ENCODE peak calls at places on chromosome 12, in nine cellular contexts. X, Z, V, F, I, J, N, H and L are unnamed samples.
A peak's percentile ranks its signal among the peaks of the same experiment; 100 is the strongest.

GRCh38 chr12:120800665-120801064 is 75.0 kb downstream of the ACADS start:
- DNase-seq in X (no peak), Z (no peak), V (no peak), F (no peak), I (no peak), J (no peak), N (no peak), H (peak; percentile 33), L (no peak)

GRCh38 chr12:113295846-113296556 is 38.9 kb downstream of the SLC8B1 start:
- DNase-seq in X (no peak), Z (no peak), V (no peak), F (no peak), I (no peak), J (no peak), N (no peak), H (no peak), L (no peak)

GRCh38 chr12:124592050-124592449 is 24.6 kb upstream of the NCOR2 start:
- DNase-seq in X (peak; percentile 52), Z (no peak), V (no peak), F (no peak), I (no peak), J (no peak), N (peak; percentile 79), H (no peak), L (no peak)

GRCh38 chr12:69074559-69075349 is 141.8 kb upstream of the CPM start:
- DNase-seq in X (no peak), Z (no peak), V (no peak), F (no peak), I (no peak), J (no peak), N (no peak), H (no peak), L (no peak)

GRCh38 chr12:91432079-91432478 is 249.5 kb upstream of the DCN start:
- DNase-seq in X (no peak), Z (no peak), V (no peak), F (no peak), I (no peak), J (no peak), N (peak; percentile 61), H (no peak), L (no peak)

GRCh38 chr12:25151476-25151875 is 43.5 kb downstream of the DNAI7 start:
- DNase-seq in X (peak; percentile 48), Z (no peak), V (no peak), F (no peak), I (peak; percentile 11), J (no peak), N (peak; percentile 98), H (no peak), L (peak; percentile 29)

GRCh38 chr12:59904874-59905521 is 309.2 kb downstream of the SLC16A7 start:
- DNase-seq in X (no peak), Z (no peak), V (no peak), F (no peak), I (no peak), J (no peak), N (peak; percentile 81), H (no peak), L (no peak)

GRCh38 chr12:93741741-93742085 is 64.5 kb downstream of the CRADD start:
- DNase-seq in X (peak; percentile 29), Z (no peak), V (no peak), F (peak; percentile 45), I (no peak), J (no peak), N (peak; percentile 26), H (no peak), L (peak; percentile 27)

GRCh38 chr12:124305136-124305535 is 10.2 kb downstream of the RFLNA start:
- DNase-seq in X (no peak), Z (no peak), V (no peak), F (no peak), I (no peak), J (no peak), N (no peak), H (no peak), L (peak; percentile 2)

GRCh38 chr12:104701756-104702155 is 245.0 kb downstream of the CHST11 start:
- DNase-seq in X (no peak), Z (no peak), V (no peak), F (no peak), I (no peak), J (no peak), N (no peak), H (no peak), L (no peak)

GRCh38 chr12:49910331-49911212 is 6.9 kb upstream of the FAIM2 start:
- DNase-seq in X (no peak), Z (no peak), V (no peak), F (no peak), I (no peak), J (no peak), N (no peak), H (no peak), L (no peak)

GRCh38 chr12:13257356-13257875 is 60.9 kb downstream of the EMP1 start:
- DNase-seq in X (no peak), Z (no peak), V (no peak), F (no peak), I (no peak), J (no peak), N (peak; percentile 19), H (no peak), L (no peak)

GRCh38 chr12:57888407-57889157 is 42.1 kb upstream of the CTDSP2 start:
- DNase-seq in X (no peak), Z (no peak), V (peak; percentile 74), F (peak; percentile 59), I (no peak), J (no peak), N (peak; percentile 86), H (peak; percentile 43), L (peak; percentile 75)

GRCh38 chr12:12470751-12471300 is 91.8 kb downstream of the DUSP16 start:
- DNase-seq in X (no peak), Z (no peak), V (no peak), F (no peak), I (no peak), J (no peak), N (no peak), H (no peak), L (no peak)

GRCh38 chr12:56626691-56627090 is 3.4 kb downstream of the BAZ2A start:
- DNase-seq in X (no peak), Z (peak; percentile 32), V (no peak), F (no peak), I (no peak), J (no peak), N (no peak), H (peak; percentile 30), L (no peak)